ENCODE peak calls at places on chromosomes 7 and 10, in ten cellular contexts. One of them, this sample, is unnamed.

GRCh38 chr10:119509909-119510451 is 32.5 kb downstream of the RGS10 start:
- DNase-seq in fibroblast of lung: no peak
- DNase-seq in GM23248: no peak
- DNase-seq in H1: no peak
- DNase-seq in transverse colon: peak; percentile 36
- DNase-seq in adrenal gland: peak; percentile 80
- DNase-seq in stomach: peak; percentile 73
- DNase-seq in Karpas-422: no peak
- DNase-seq in neural progenitor cell: no peak
- DNase-seq in lower lobe of right lung: peak; percentile 30
- DNase-seq in this sample: no peak

GRCh38 chr10:72719941-72720592 is 28.1 kb downstream of the MCU start:
- DNase-seq in stomach: no peak
- DNase-seq in adrenal gland: no peak
- DNase-seq in transverse colon: no peak
- DNase-seq in neural progenitor cell: no peak
- DNase-seq in H1: no peak
- DNase-seq in Karpas-422: no peak
- DNase-seq in lower lobe of right lung: no peak
- DNase-seq in GM23248: no peak
- DNase-seq in fibroblast of lung: peak; percentile 45
- DNase-seq in this sample: no peak

GRCh38 chr10:94133239-94133638 is 139.5 kb downstream of the PLCE1 start:
- DNase-seq in fibroblast of lung: peak; percentile 13
- DNase-seq in stomach: no peak
- DNase-seq in H1: no peak
- DNase-seq in GM23248: no peak
- DNase-seq in adrenal gland: peak; percentile 88
- DNase-seq in lower lobe of right lung: no peak
- DNase-seq in neural progenitor cell: no peak
- DNase-seq in transverse colon: no peak
- DNase-seq in Karpas-422: no peak
- DNase-seq in this sample: no peak

GRCh38 chr10:98312816-98313215 is 44.8 kb upstream of the LOXL4 start:
- DNase-seq in GM23248: no peak
- DNase-seq in adrenal gland: no peak
- DNase-seq in H1: no peak
- DNase-seq in stomach: no peak
- DNase-seq in lower lobe of right lung: no peak
- DNase-seq in neural progenitor cell: no peak
- DNase-seq in fibroblast of lung: peak; percentile 42
- DNase-seq in Karpas-422: no peak
- DNase-seq in transverse colon: no peak
- DNase-seq in this sample: no peak

GRCh38 chr7:155198206-155198892 is 99.3 kb upstream of the INSIG1 start:
- DNase-seq in fibroblast of lung: no peak
- DNase-seq in neural progenitor cell: no peak
- DNase-seq in lower lobe of right lung: no peak
- DNase-seq in GM23248: no peak
- DNase-seq in Karpas-422: no peak
- DNase-seq in adrenal gland: peak; percentile 15
- DNase-seq in stomach: no peak
- DNase-seq in transverse colon: no peak
- DNase-seq in H1: no peak
- DNase-seq in this sample: no peak

GRCh38 chr10:130770018-130770630 is 541.4 kb downstream of the TCERG1L start:
- DNase-seq in transverse colon: no peak
- DNase-seq in lower lobe of right lung: no peak
- DNase-seq in stomach: no peak
- DNase-seq in GM23248: no peak
- DNase-seq in Karpas-422: no peak
- DNase-seq in H1: no peak
- DNase-seq in neural progenitor cell: no peak
- DNase-seq in fibroblast of lung: no peak
- DNase-seq in adrenal gland: no peak
- DNase-seq in this sample: no peak

GRCh38 chr7:92851732-92852131 is 15.4 kb upstream of the CDK6 start:
- DNase-seq in transverse colon: no peak
- DNase-seq in H1: no peak
- DNase-seq in fibroblast of lung: peak; percentile 46
- DNase-seq in lower lobe of right lung: no peak
- DNase-seq in adrenal gland: no peak
- DNase-seq in stomach: no peak
- DNase-seq in GM23248: peak; percentile 61
- DNase-seq in Karpas-422: no peak
- DNase-seq in neural progenitor cell: no peak
- DNase-seq in this sample: no peak

GRCh38 chr7:35314354-35314753 is 60.5 kb upstream of the TBX20 start:
- DNase-seq in fibroblast of lung: no peak
- DNase-seq in transverse colon: no peak
- DNase-seq in Karpas-422: no peak
- DNase-seq in neural progenitor cell: no peak
- DNase-seq in stomach: no peak
- DNase-seq in GM23248: no peak
- DNase-seq in adrenal gland: no peak
- DNase-seq in H1: no peak
- DNase-seq in lower lobe of right lung: no peak
- DNase-seq in this sample: no peak

GRCh38 chr10:32346134-32346550 is 816 bp downstream of the EPC1 start:
- DNase-seq in neural progenitor cell: peak; percentile 98
- DNase-seq in lower lobe of right lung: peak; percentile 98
- DNase-seq in fibroblast of lung: peak; percentile 93
- DNase-seq in transverse colon: peak; percentile 97
- DNase-seq in stomach: peak; percentile 96
- DNase-seq in H1: no peak
- DNase-seq in GM23248: peak; percentile 98
- DNase-seq in adrenal gland: peak; percentile 98
- DNase-seq in Karpas-422: peak; percentile 98
- DNase-seq in this sample: peak; percentile 96
- H3K4me1 ChIP-seq in neural progenitor cell: peaks cover 20% of the 10 kb centered on the region
- H3K4me1 ChIP-seq in lower lobe of right lung: peaks cover 76% of the 10 kb centered on the region
- H3K4me1 ChIP-seq in fibroblast of lung: peaks cover 2% of the 10 kb centered on the region
- H3K4me1 ChIP-seq in transverse colon: peaks cover 52% of the 10 kb centered on the region
- H3K4me1 ChIP-seq in stomach: peaks cover 39% of the 10 kb centered on the region
- H3K4me1 ChIP-seq in H1: no peaks in the 10 kb centered on the region
- H3K4me1 ChIP-seq in GM23248: peaks cover 31% of the 10 kb centered on the region
- H3K4me1 ChIP-seq in adrenal gland: peaks cover 18% of the 10 kb centered on the region
- H3K4me1 ChIP-seq in Karpas-422: peaks cover 76% of the 10 kb centered on the region
- H3K4me1 ChIP-seq in this sample: peaks cover 10% of the 10 kb centered on the region

GRCh38 chr10:132373241-132373955 is 23.6 kb upstream of the PWWP2B start:
- DNase-seq in Karpas-422: no peak
- DNase-seq in H1: no peak
- DNase-seq in lower lobe of right lung: peak; percentile 37
- DNase-seq in fibroblast of lung: no peak
- DNase-seq in stomach: no peak
- DNase-seq in adrenal gland: no peak
- DNase-seq in neural progenitor cell: no peak
- DNase-seq in GM23248: no peak
- DNase-seq in transverse colon: no peak
- DNase-seq in this sample: no peak

GRCh38 chr10:132374176-132374575 is 22.8 kb upstream of the PWWP2B start:
- DNase-seq in stomach: no peak
- DNase-seq in neural progenitor cell: no peak
- DNase-seq in lower lobe of right lung: peak; percentile 28
- DNase-seq in Karpas-422: no peak
- DNase-seq in H1: no peak
- DNase-seq in fibroblast of lung: no peak
- DNase-seq in GM23248: no peak
- DNase-seq in adrenal gland: no peak
- DNase-seq in transverse colon: no peak
- DNase-seq in this sample: no peak

GRCh38 chr10:132375116-132375794 is 21.7 kb upstream of the PWWP2B start:
- DNase-seq in GM23248: no peak
- DNase-seq in fibroblast of lung: no peak
- DNase-seq in Karpas-422: no peak
- DNase-seq in transverse colon: peak; percentile 5
- DNase-seq in adrenal gland: no peak
- DNase-seq in neural progenitor cell: no peak
- DNase-seq in H1: no peak
- DNase-seq in stomach: no peak
- DNase-seq in lower lobe of right lung: peak; percentile 78
- DNase-seq in this sample: no peak

GRCh38 chr10:132375795-132376297 is 21.2 kb upstream of the PWWP2B start:
- DNase-seq in stomach: no peak
- DNase-seq in lower lobe of right lung: no peak
- DNase-seq in H1: no peak
- DNase-seq in neural progenitor cell: no peak
- DNase-seq in adrenal gland: no peak
- DNase-seq in fibroblast of lung: no peak
- DNase-seq in GM23248: no peak
- DNase-seq in transverse colon: no peak
- DNase-seq in Karpas-422: no peak
- DNase-seq in this sample: no peak

GRCh38 chr10:132374612-132375011 is 22.4 kb upstream of the PWWP2B start:
- DNase-seq in GM23248: no peak
- DNase-seq in lower lobe of right lung: peak; percentile 39
- DNase-seq in adrenal gland: no peak
- DNase-seq in fibroblast of lung: no peak
- DNase-seq in transverse colon: no peak
- DNase-seq in neural progenitor cell: no peak
- DNase-seq in H1: no peak
- DNase-seq in stomach: no peak
- DNase-seq in Karpas-422: no peak
- DNase-seq in this sample: no peak
- H3K4me1 ChIP-seq in GM23248: no peaks in the 10 kb centered on the region
- H3K4me1 ChIP-seq in lower lobe of right lung: peaks cover 21% of the 10 kb centered on the region
- H3K4me1 ChIP-seq in adrenal gland: no peaks in the 10 kb centered on the region
- H3K4me1 ChIP-seq in fibroblast of lung: no peaks in the 10 kb centered on the region
- H3K4me1 ChIP-seq in transverse colon: no peaks in the 10 kb centered on the region
- H3K4me1 ChIP-seq in neural progenitor cell: peaks cover 4% of the 10 kb centered on the region
- H3K4me1 ChIP-seq in H1: peaks cover 4% of the 10 kb centered on the region
- H3K4me1 ChIP-seq in stomach: no peaks in the 10 kb centered on the region
- H3K4me1 ChIP-seq in Karpas-422: no peaks in the 10 kb centered on the region
- H3K4me1 ChIP-seq in this sample: no peaks in the 10 kb centered on the region

DNA sequence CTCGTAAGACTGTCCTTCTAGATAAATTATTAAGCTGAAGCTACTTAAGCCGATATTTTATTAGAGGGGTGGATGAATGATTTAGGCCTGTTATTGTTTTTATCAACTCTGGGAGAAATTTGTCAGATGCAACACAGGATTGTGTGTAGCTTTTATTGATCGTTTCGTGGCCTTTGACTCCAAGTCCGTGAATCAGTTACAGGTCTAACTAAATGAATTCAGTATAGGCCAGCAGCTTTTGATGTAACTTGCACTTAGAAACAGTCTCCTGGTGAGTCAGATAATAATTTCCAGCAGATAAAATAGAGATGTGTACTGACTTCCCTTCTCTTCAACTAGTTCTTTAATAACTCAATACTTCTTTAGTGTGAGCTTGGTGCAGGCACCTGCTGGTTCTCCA is 341.7 kb upstream of the SMIM30 start:
- DNase-seq in neural progenitor cell: no peak
- DNase-seq in lower lobe of right lung: no peak
- DNase-seq in adrenal gland: no peak
- DNase-seq in Karpas-422: no peak
- DNase-seq in GM23248: no peak
- DNase-seq in stomach: no peak
- DNase-seq in fibroblast of lung: no peak
- DNase-seq in H1: no peak
- DNase-seq in transverse colon: no peak
- DNase-seq in this sample: no peak
- H3K4me1 ChIP-seq in neural progenitor cell: no peaks in the 10 kb centered on the region
- H3K4me1 ChIP-seq in lower lobe of right lung: no peaks in the 10 kb centered on the region
- H3K4me1 ChIP-seq in adrenal gland: no peaks in the 10 kb centered on the region
- H3K4me1 ChIP-seq in Karpas-422: no peaks in the 10 kb centered on the region
- H3K4me1 ChIP-seq in GM23248: no peaks in the 10 kb centered on the region
- H3K4me1 ChIP-seq in stomach: no peaks in the 10 kb centered on the region
- H3K4me1 ChIP-seq in fibroblast of lung: no peaks in the 10 kb centered on the region
- H3K4me1 ChIP-seq in H1: no peaks in the 10 kb centered on the region
- H3K4me1 ChIP-seq in transverse colon: no peaks in the 10 kb centered on the region
- H3K4me1 ChIP-seq in this sample: no peaks in the 10 kb centered on the region

GRCh38 chr7:129843365-129843898 is 109.3 kb downstream of the UBE2H start:
- DNase-seq in neural progenitor cell: peak; percentile 39
- DNase-seq in adrenal gland: peak; percentile 41
- DNase-seq in Karpas-422: no peak
- DNase-seq in H1: no peak
- DNase-seq in transverse colon: no peak
- DNase-seq in GM23248: no peak
- DNase-seq in stomach: no peak
- DNase-seq in lower lobe of right lung: no peak
- DNase-seq in fibroblast of lung: no peak
- DNase-seq in this sample: no peak

GRCh38 chr7:129841465-129841864 is 111.3 kb downstream of the UBE2H start:
- DNase-seq in transverse colon: no peak
- DNase-seq in Karpas-422: no peak
- DNase-seq in stomach: no peak
- DNase-seq in GM23248: no peak
- DNase-seq in adrenal gland: peak; percentile 46
- DNase-seq in fibroblast of lung: no peak
- DNase-seq in lower lobe of right lung: no peak
- DNase-seq in H1: no peak
- DNase-seq in neural progenitor cell: no peak
- DNase-seq in this sample: no peak

GRCh38 chr7:129845972-129846327 is 106.8 kb downstream of the UBE2H start:
- DNase-seq in H1: no peak
- DNase-seq in transverse colon: no peak
- DNase-seq in fibroblast of lung: peak; percentile 94
- DNase-seq in neural progenitor cell: no peak
- DNase-seq in stomach: no peak
- DNase-seq in adrenal gland: no peak
- DNase-seq in lower lobe of right lung: no peak
- DNase-seq in Karpas-422: no peak
- DNase-seq in GM23248: peak; percentile 91
- DNase-seq in this sample: no peak

GRCh38 chr7:129845178-129845971 is 107.4 kb downstream of the UBE2H start:
- DNase-seq in GM23248: peak; percentile 88
- DNase-seq in adrenal gland: peak; percentile 46
- DNase-seq in neural progenitor cell: no peak
- DNase-seq in stomach: no peak
- DNase-seq in fibroblast of lung: peak; percentile 91
- DNase-seq in Karpas-422: no peak
- DNase-seq in transverse colon: no peak
- DNase-seq in H1: no peak
- DNase-seq in lower lobe of right lung: no peak
- DNase-seq in this sample: no peak

DNA sequence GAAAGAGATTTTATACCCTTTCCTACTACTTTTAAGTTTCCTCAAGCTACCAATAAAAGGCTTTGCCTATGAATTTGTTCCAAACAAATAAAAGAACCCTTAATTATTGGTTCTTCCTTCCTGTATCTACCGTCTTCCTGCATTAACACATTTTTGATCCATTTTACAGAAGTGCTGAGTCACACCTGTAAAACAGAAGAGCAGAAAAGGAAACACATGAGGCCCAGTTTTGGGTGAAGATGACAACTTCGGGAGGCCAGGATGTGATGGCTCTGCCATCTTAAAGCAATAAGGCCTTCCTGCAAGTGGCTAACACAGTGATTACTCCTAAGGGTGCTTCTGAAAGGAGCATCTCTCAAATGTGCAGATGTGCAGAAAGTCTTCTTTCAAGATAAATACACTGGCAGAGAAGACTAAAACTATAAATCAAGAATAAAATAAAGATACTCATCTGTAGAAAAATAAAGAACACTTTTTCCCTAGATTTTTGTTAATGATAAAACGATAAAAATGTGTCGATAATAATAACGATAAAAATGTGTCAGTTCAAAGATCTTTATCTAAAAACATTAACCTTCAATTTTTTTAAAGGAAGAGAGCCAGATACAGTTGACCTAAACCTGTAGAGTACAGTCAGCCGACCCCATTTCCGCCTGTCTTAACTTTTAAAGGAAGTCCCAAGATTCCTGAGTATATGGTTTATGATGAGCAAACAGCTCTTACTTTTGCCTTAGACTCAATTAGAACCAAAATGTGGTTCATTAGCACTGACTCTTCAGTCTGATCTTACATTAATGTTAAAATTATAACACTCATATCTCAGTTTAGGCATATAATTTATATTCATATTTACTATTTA is 108.5 kb downstream of the UBE2H start:
- DNase-seq in Karpas-422: peak; percentile 58
- DNase-seq in neural progenitor cell: no peak
- DNase-seq in stomach: no peak
- DNase-seq in H1: no peak
- DNase-seq in transverse colon: no peak
- DNase-seq in GM23248: peak; percentile 21
- DNase-seq in adrenal gland: peak; percentile 35
- DNase-seq in lower lobe of right lung: no peak
- DNase-seq in fibroblast of lung: no peak
- DNase-seq in this sample: no peak
- H3K4me1 ChIP-seq in Karpas-422: peaks cover 20% of the 10 kb centered on the region
- H3K4me1 ChIP-seq in neural progenitor cell: peaks cover 27% of the 10 kb centered on the region
- H3K4me1 ChIP-seq in stomach: peaks cover 30% of the 10 kb centered on the region
- H3K4me1 ChIP-seq in H1: peaks cover 14% of the 10 kb centered on the region
- H3K4me1 ChIP-seq in transverse colon: peaks cover 8% of the 10 kb centered on the region
- H3K4me1 ChIP-seq in GM23248: peaks cover 49% of the 10 kb centered on the region
- H3K4me1 ChIP-seq in adrenal gland: peaks cover 44% of the 10 kb centered on the region
- H3K4me1 ChIP-seq in lower lobe of right lung: peaks cover 37% of the 10 kb centered on the region
- H3K4me1 ChIP-seq in fibroblast of lung: peaks cover 18% of the 10 kb centered on the region
- H3K4me1 ChIP-seq in this sample: no peaks in the 10 kb centered on the region